ENCODE peak calls at places on chromosomes 1 and 21, in eight cellular contexts. P, R, H, D, M, J, Z and V are unnamed samples.

GRCh38 chr21:41739936-41740335 is 26.9 kb downstream of the RIPK4 start:
- DNase-seq in P (no peak), R (no peak), H (no peak), D (no peak), M (no peak), J (no peak), Z (no peak), V (no peak)

GRCh38 chr1:199029401-199029800 is 390.6 kb downstream of the PTPRC start:
- DNase-seq in P (no peak), R (no peak), H (peak; percentile 39), D (no peak), M (peak; percentile 23), J (no peak), Z (peak; percentile 37), V (no peak)

GRCh38 chr1:78779831-78780230 is 130.2 kb downstream of the IFI44 start:
- DNase-seq in P (no peak), R (no peak), H (no peak), D (no peak), M (no peak), J (no peak), Z (peak; percentile 6), V (no peak)

GRCh38 chr1:71273326-71273725 is 192.5 kb upstream of the ZRANB2 start:
- DNase-seq in P (no peak), R (no peak), H (no peak), D (no peak), M (no peak), J (no peak), Z (no peak), V (no peak)

GRCh38 chr1:76433528-76433927 is 359.0 kb downstream of the ST6GALNAC3 start:
- DNase-seq in P (no peak), R (no peak), H (peak; percentile 6), D (no peak), M (no peak), J (no peak), Z (no peak), V (no peak)

GRCh38 chr1:183871142-183871541 is 66.2 kb downstream of the RGL1 start:
- DNase-seq in P (no peak), R (no peak), H (peak; percentile 69), D (no peak), M (no peak), J (no peak), Z (peak; percentile 60), V (no peak)

GRCh38 chr1:6205849-6206845 is at the start of gene RNF207:
- DNase-seq in P (no peak), R (peak; percentile 91), H (peak; percentile 79), D (peak; percentile 62), M (no peak), J (peak; percentile 70), Z (no peak), V (peak; percentile 87)

GRCh38 chr1:24119859-24120756 is 8.2 kb upstream of the MYOM3 start:
- DNase-seq in P (no peak), R (no peak), H (peak; percentile 98), D (peak; percentile 13), M (no peak), J (no peak), Z (no peak), V (no peak)

GRCh38 chr1:27429029-27429425 is 36.6 kb downstream of the GPR3 start:
- DNase-seq in P (no peak), R (no peak), H (no peak), D (no peak), M (no peak), J (no peak), Z (no peak), V (no peak)

GRCh38 chr1:222288056-222288455 is 259.8 kb downstream of the HHIPL2 start:
- DNase-seq in P (no peak), R (no peak), H (peak; percentile 88), D (no peak), M (no peak), J (no peak), Z (peak; percentile 79), V (no peak)

GRCh38 chr1:44693159-44693558 is 18.6 kb downstream of the ARMH1 start:
- DNase-seq in P (no peak), R (no peak), H (no peak), D (no peak), M (no peak), J (no peak), Z (no peak), V (no peak)

GRCh38 chr1:25028910-25029599 is 99.0 kb upstream of the RUNX3 start:
- DNase-seq in P (no peak), R (no peak), H (no peak), D (peak; percentile 57), M (no peak), J (no peak), Z (no peak), V (no peak)

GRCh38 chr1:87956766-87957165 is 628.1 kb downstream of the LMO4 start:
- DNase-seq in P (no peak), R (no peak), H (no peak), D (no peak), M (no peak), J (no peak), Z (no peak), V (no peak)

GRCh38 chr1:41607810-41608209 is 123.3 kb upstream of the EDN2 start:
- DNase-seq in P (no peak), R (no peak), H (no peak), D (no peak), M (no peak), J (no peak), Z (no peak), V (no peak)

GRCh38 chr1:46181343-46182260 is 5.3 kb upstream of the P3R3URF start:
- DNase-seq in P (no peak), R (no peak), H (peak; percentile 82), D (no peak), M (no peak), J (no peak), Z (peak; percentile 62), V (no peak)

GRCh38 chr1:92804721-92805169 is 19.8 kb upstream of the EVI5 start:
- DNase-seq in P (no peak), R (peak; percentile 91), H (peak; percentile 95), D (peak; percentile 22), M (peak; percentile 95), J (no peak), Z (peak; percentile 88), V (peak; percentile 60)

GRCh38 chr1:156075158-156075557 is 7.1 kb downstream of the MEX3A start:
- DNase-seq in P (no peak), R (peak; percentile 50), H (no peak), D (no peak), M (no peak), J (no peak), Z (no peak), V (peak; percentile 41)

GRCh38 chr1:13707211-13707610 is 7.2 kb downstream of the PRDM2 start:
- DNase-seq in P (no peak), R (no peak), H (no peak), D (no peak), M (no peak), J (no peak), Z (no peak), V (no peak)

GRCh38 chr1:68799096-68799495 is 302.2 kb upstream of the DEPDC1 start:
- DNase-seq in P (no peak), R (no peak), H (no peak), D (no peak), M (no peak), J (no peak), Z (no peak), V (no peak)

GRCh38 chr1:92837062-92837461 is 5.2 kb downstream of the RPL5 start:
- DNase-seq in P (no peak), R (no peak), H (no peak), D (no peak), M (no peak), J (no peak), Z (no peak), V (no peak)

GRCh38 chr21:18603246-18603645 is 199.7 kb upstream of the TMPRSS15 start:
- DNase-seq in P (no peak), R (no peak), H (no peak), D (no peak), M (no peak), J (no peak), Z (no peak), V (no peak)

GRCh38 chr1:165129568-165130164 is 226.8 kb downstream of the LMX1A start:
- DNase-seq in P (peak; percentile 6), R (peak; percentile 94), H (peak; percentile 78), D (peak; percentile 60), M (no peak), J (peak; percentile 5), Z (peak; percentile 41), V (peak; percentile 89)